ENCODE peak calls at places on chromosome 17, in nine cellular contexts. Q is ACHN, P is GM12878, A is HL-60, B is heart left ventricle, H is HepG2, I is Peyer's patch, M is NCI-H187 treated with DMSO at 0.1 percent for 48 hours, W is NCI-H1417. R is an unnamed sample.

GRCh38 chr17:5978496-5978895 is 91.7 kb upstream of the WSCD1 start:
- DNase-seq in A (no peak), M (no peak), W (no peak), P (no peak), H (no peak), B (no peak), I (no peak), Q (no peak), R (no peak)

GRCh38 chr17:14792751-14793150 is 472.4 kb downstream of the PMP22 start:
- DNase-seq in P (no peak), H (no peak), A (no peak), B (no peak), W (no peak), Q (no peak), M (no peak), I (no peak), R (no peak)

GRCh38 chr17:62754696-62755095 is 53.4 kb downstream of the MARCHF10 start:
- DNase-seq in W (no peak), H (no peak), P (no peak), A (no peak), M (no peak), B (no peak), Q (no peak), I (no peak), R (no peak)

GRCh38 chr17:10120749-10121148 is 77.7 kb downstream of the GAS7 start:
- DNase-seq in H (no peak), A (no peak), Q (no peak), M (no peak), B (no peak), I (no peak), W (no peak), P (no peak), R (no peak)

GRCh38 chr17:46832945-46833839 is 14.7 kb upstream of the WNT3 start:
- DNase-seq in M (no peak), H (peak), W (no peak), P (no peak), B (no peak), I (no peak), A (no peak), Q (peak), R (no peak)

GRCh38 chr17:79133214-79133613 is 58.6 kb downstream of the ENGASE start:
- DNase-seq in P (no peak), I (no peak), B (no peak), A (no peak), W (no peak), H (no peak), M (no peak), Q (no peak), R (no peak)

GRCh38 chr17:31067699-31068184 is 27.0 kb upstream of the NF1 start:
- DNase-seq in I (no peak), P (no peak), A (peak), M (no peak), B (no peak), Q (peak), H (peak), W (no peak), R (no peak)

GRCh38 chr17:17448723-17449122 is 28.1 kb upstream of the MED9 start:
- DNase-seq in H (no peak), M (no peak), P (no peak), I (no peak), A (no peak), B (no peak), Q (no peak), W (no peak), R (no peak)